ENCODE peak calls at places on chromosomes 11 and 22, in four cellular contexts. S is tibial nerve, D is suprapubic skin, I is PC-3. E is an unnamed sample.

GRCh38 chr22:33803371-33803770 is 116.9 kb downstream of the LARGE1 start:
- DNase-seq in S (no peak), D (no peak), I (peak; percentile 3), E (no peak)

GRCh38 chr11:68569357-68569756 is 108.8 kb downstream of the PPP6R3 start:
- DNase-seq in S (no peak), D (no peak), I (no peak), E (no peak)

GRCh38 chr11:72580648-72580950 is 93.6 kb downstream of the PDE2A start:
- DNase-seq in S (no peak), D (peak; percentile 31), I (no peak), E (no peak)

GRCh38 chr11:57761301-57762234 is at the start of gene CTNND1:
- DNase-seq in S (peak; percentile 90), D (peak; percentile 92), I (peak; percentile 98), E (peak; percentile 79)

GRCh38 chr11:103453901-103454300 is 344.7 kb downstream of the DYNC2H1 start:
- DNase-seq in S (no peak), D (no peak), I (no peak), E (no peak)

GRCh38 chr11:121589946-121590537 is 137.3 kb upstream of the SORL1-AS1 start:
- DNase-seq in S (no peak), D (no peak), I (no peak), E (no peak)

GRCh38 chr11:57515332-57516060 is at the start of gene SLC43A1:
- DNase-seq in S (peak; percentile 61), D (peak; percentile 73), I (peak; percentile 46), E (no peak)

GRCh38 chr11:72670041-72670440 is 4.2 kb downstream of the PDE2A start:
- DNase-seq in S (no peak), D (no peak), I (no peak), E (no peak)

GRCh38 chr11:38640854-38641253 is 2042.8 kb upstream of the RAG2 start:
- DNase-seq in S (no peak), D (no peak), I (no peak), E (no peak)

GRCh38 chr11:614091-614582 is 1.6 kb downstream of the IRF7 start:
- DNase-seq in S (no peak), D (peak; percentile 77), I (peak; percentile 16), E (no peak)

GRCh38 chr22:21862386-21863242 is 4.8 kb downstream of the MAPK1 start:
- DNase-seq in S (no peak), D (no peak), I (no peak), E (no peak)

GRCh38 chr11:122271167-122271566 is 155.2 kb upstream of the BLID start:
- DNase-seq in S (no peak), D (no peak), I (no peak), E (no peak)

GRCh38 chr11:6799402-6799801 is at the start of gene OR6A2:
- DNase-seq in S (no peak), D (no peak), I (peak; percentile 17), E (no peak)

GRCh38 chr11:26677566-26677965 is 44.3 kb downstream of the SLC5A12 start:
- DNase-seq in S (no peak), D (no peak), I (peak; percentile 64), E (no peak)

GRCh38 chr11:68524213-68524612 is 63.7 kb downstream of the PPP6R3 start:
- DNase-seq in S (no peak), D (no peak), I (no peak), E (no peak)

GRCh38 chr11:16787035-16787744 is 48.7 kb downstream of the C11orf58 start:
- DNase-seq in S (no peak), D (peak; percentile 14), I (peak; percentile 25), E (no peak)

GRCh38 chr11:117668291-117668690 is 128.7 kb downstream of the DSCAML1 start:
- DNase-seq in S (no peak), D (no peak), I (no peak), E (no peak)

GRCh38 chr11:26229270-26229669 is 102.7 kb upstream of the ANO3 start:
- DNase-seq in S (no peak), D (no peak), I (peak; percentile 73), E (no peak)

GRCh38 chr11:62958547-62959071 is 26.2 kb downstream of the SLC22A6 start:
- DNase-seq in S (no peak), D (no peak), I (no peak), E (no peak)

GRCh38 chr11:112318661-112319060 is 58.0 kb upstream of the PLET1 start:
- DNase-seq in S (no peak), D (no peak), I (no peak), E (no peak)

GRCh38 chr11:115276182-115276581 is 228.0 kb downstream of the CADM1 start:
- DNase-seq in S (no peak), D (no peak), I (no peak), E (no peak)

GRCh38 chr11:17864478-17864941 is 129.9 kb downstream of the KCNC1 start:
- DNase-seq in S (no peak), D (no peak), I (peak; percentile 49), E (no peak)

GRCh38 chr22:17570851-17571631 is 7.7 kb downstream of the SLC25A18 start:
- DNase-seq in S (peak; percentile 81), D (peak; percentile 93), I (no peak), E (no peak)

GRCh38 chr11:23403210-23404185 is 543.2 kb upstream of the CCDC179 start:
- DNase-seq in S (no peak), D (peak; percentile 55), I (no peak), E (no peak)

GRCh38 chr11:23404225-23405160 is 544.2 kb upstream of the CCDC179 start:
- DNase-seq in S (no peak), D (no peak), I (no peak), E (no peak)

GRCh38 chr11:23406131-23406819 is 546.0 kb upstream of the CCDC179 start:
- DNase-seq in S (no peak), D (no peak), I (no peak), E (no peak)

GRCh38 chr11:23399995-23400394 is 539.7 kb upstream of the CCDC179 start:
- DNase-seq in S (no peak), D (no peak), I (no peak), E (no peak)

GRCh38 chr11:23405350-23405937 is 545.2 kb upstream of the CCDC179 start:
- DNase-seq in S (no peak), D (no peak), I (no peak), E (peak; percentile 64)
- TF ChIP-seq CTCF in S (no peak), D (no peak), I (no peak), E (no peak)

GRCh38 chr11:45089251-45089650 is 57.2 kb upstream of the PRDM11 start:
- DNase-seq in S (peak; percentile 86), D (peak; percentile 89), I (peak; percentile 80), E (no peak)
- TF ChIP-seq CTCF in S (no peak), D (no peak), I (no peak), E (no peak)

GRCh38 chr11:45264839-45265515 is 21.2 kb downstream of the SYT13 start:
- DNase-seq in S (no peak), D (no peak), I (peak; percentile 82), E (no peak)

GRCh38 chr11:45267660-45268340 is 18.3 kb downstream of the SYT13 start:
- DNase-seq in S (no peak), D (no peak), I (peak; percentile 23), E (no peak)

GRCh38 chr11:45269678-45270077 is 16.5 kb downstream of the SYT13 start:
- DNase-seq in S (no peak), D (no peak), I (no peak), E (no peak)

GRCh38 chr11:45265963-45266692 is 20.0 kb downstream of the SYT13 start:
- DNase-seq in S (no peak), D (no peak), I (no peak), E (no peak)

GRCh38 chr11:45266693-45267451 is 19.3 kb downstream of the SYT13 start:
- DNase-seq in S (no peak), D (no peak), I (no peak), E (no peak)
- TF ChIP-seq CTCF in S (no peak), D (no peak), I (peak; percentile 55), E (peak; percentile 67)

DNA sequence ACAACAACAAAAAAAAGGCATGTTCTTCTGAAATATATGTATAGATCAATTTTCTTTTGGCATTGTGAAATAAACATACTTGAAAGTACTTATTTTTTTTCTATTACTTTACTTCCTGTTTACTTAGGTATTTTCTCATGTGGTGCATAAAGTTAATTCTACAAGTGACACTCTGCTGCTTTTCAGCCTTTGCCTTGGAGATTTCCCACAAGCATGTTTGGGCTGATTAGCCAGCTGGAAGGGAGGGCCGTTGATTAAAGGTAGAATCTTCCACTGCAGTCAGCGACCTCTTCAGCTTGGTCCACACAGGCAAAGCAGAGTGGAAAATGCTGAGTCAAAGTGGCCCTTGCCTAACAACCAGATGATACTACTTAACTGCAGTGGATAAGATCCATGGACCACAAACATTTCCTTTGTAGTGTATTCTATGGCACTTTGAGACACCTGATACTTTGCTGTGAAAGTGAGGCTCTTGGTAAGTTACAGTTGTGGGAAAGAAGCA is 176.0 kb downstream of the ARHGAP42 start:
- DNase-seq in S (peak; percentile 21), D (no peak), I (peak; percentile 43), E (no peak)
- TF ChIP-seq CTCF in S (no peak), D (no peak), I (no peak), E (no peak)

GRCh38 chr11:75269896-75270295 is 29.3 kb downstream of the TPBGL start:
- DNase-seq in S (no peak), D (peak; percentile 56), I (no peak), E (no peak)

GRCh38 chr11:75269367-75269660 is 28.7 kb downstream of the TPBGL start:
- DNase-seq in S (no peak), D (no peak), I (no peak), E (no peak)

GRCh38 chr11:75272391-75272790 is 31.8 kb downstream of the TPBGL start:
- DNase-seq in S (no peak), D (peak; percentile 27), I (no peak), E (no peak)

GRCh38 chr11:75271730-75272129 is 31.2 kb downstream of the TPBGL start:
- DNase-seq in S (no peak), D (peak; percentile 18), I (no peak), E (no peak)

GRCh38 chr11:75270896-75271415 is 30.4 kb downstream of the TPBGL start:
- DNase-seq in S (no peak), D (peak; percentile 35), I (peak; percentile 63), E (no peak)
- TF ChIP-seq CTCF in S (peak; percentile 22), D (no peak), I (peak; percentile 88), E (peak; percentile 37)

DNA sequence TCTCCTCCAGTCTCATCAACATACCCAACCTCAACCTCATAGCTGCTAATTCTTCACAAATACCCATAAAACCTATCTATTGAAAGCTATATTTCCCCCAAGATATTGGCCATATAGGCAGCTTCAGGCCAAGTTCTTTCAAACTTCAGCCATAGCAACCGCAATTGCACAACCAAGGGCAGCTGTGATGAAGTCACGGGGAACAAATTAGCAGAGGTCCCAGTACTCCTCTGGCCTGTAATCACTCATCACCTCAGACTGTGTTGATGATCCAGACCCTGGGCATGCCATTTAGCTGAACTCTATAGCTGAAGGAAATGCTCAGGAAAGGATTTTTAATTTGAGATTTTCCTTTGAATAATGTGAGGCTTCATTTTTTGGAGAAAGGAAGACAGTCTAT is 84.1 kb downstream of the SLC1A2 start:
- DNase-seq in S (no peak), D (no peak), I (no peak), E (no peak)
- TF ChIP-seq CTCF in S (no peak), D (no peak), I (no peak), E (no peak)

DNA sequence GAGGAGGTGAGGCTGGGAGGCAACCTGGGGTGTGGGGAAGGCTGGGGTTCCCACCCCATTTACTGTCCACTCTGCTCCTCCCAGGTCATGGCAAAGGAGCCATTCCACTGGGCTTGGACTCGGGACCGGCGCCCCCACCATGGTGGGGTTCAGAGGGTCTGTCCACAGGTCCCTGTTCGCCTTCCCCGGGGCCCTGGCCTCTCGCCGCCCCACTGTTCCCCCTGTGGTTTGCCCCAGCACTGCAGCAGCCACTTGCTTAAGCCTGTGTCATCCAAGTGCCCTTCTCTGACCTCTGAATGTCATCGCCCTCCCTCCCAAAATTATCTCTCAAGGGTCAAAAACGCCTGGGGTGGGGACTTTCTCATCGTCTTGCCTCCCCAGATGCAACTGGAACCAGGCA is 2.6 kb downstream of the SPDYC start:
- DNase-seq in S (no peak), D (no peak), I (no peak), E (no peak)
- TF ChIP-seq CTCF in S (no peak), D (no peak), I (no peak), E (no peak)

E was measured in type B pancreatic cell.